ENCODE peak calls at places on chromosome 17, in seven cellular contexts. V, Z, J, T, Q, M and U are unnamed samples.

GRCh38 chr17:7191571-7192270 is 12.6 kb upstream of the ASGR1 start:
- ATAC-seq in Q (peak; percentile 49), M (peak; percentile 84), V (peak; percentile 59), T (peak; percentile 67), Z (peak; percentile 69), J (peak; percentile 50), U (peak; percentile 51)

GRCh38 chr17:78883533-78884131 is 19.4 kb downstream of the CEP295NL start:
- ATAC-seq in J (peak; percentile 83), V (peak; percentile 75), Q (peak; percentile 48), T (peak; percentile 65), Z (peak; percentile 57), M (peak; percentile 65), U (peak; percentile 35)

GRCh38 chr17:16922386-16923096 is 49.4 kb downstream of the TNFRSF13B start:
- ATAC-seq in J (no peak), M (no peak), T (no peak), Z (peak; percentile 59), Q (no peak), V (no peak), U (no peak)

GRCh38 chr17:75587718-75588545 is at the start of gene MYO15B:
- ATAC-seq in M (peak; percentile 51), J (peak; percentile 57), Q (peak; percentile 69), Z (no peak), T (no peak), V (peak; percentile 23), U (peak; percentile 27)

GRCh38 chr17:35660902-35661301 is 70.5 kb upstream of the RASL10B start:
- ATAC-seq in V (no peak), M (peak; percentile 92), J (no peak), Z (no peak), Q (no peak), T (no peak), U (no peak)

GRCh38 chr17:45391918-45392317 is 40.8 kb downstream of the ARHGAP27 start:
- ATAC-seq in J (no peak), Q (no peak), Z (no peak), V (no peak), M (no peak), T (no peak), U (no peak)

GRCh38 chr17:80892900-80893603 is 98.6 kb upstream of the CHMP6 start:
- ATAC-seq in V (no peak), J (peak; percentile 53), Z (no peak), Q (no peak), T (peak; percentile 65), M (no peak), U (peak; percentile 41)

GRCh38 chr17:41654134-41654907 is 29.9 kb upstream of the KRT17 start:
- ATAC-seq in M (no peak), T (peak; percentile 75), V (no peak), Q (no peak), Z (peak; percentile 44), J (no peak), U (peak; percentile 76)

GRCh38 chr17:75749545-75750389 is 15.2 kb downstream of the GALK1 start:
- ATAC-seq in Z (peak; percentile 63), T (peak; percentile 55), J (peak; percentile 82), V (peak; percentile 70), M (peak; percentile 83), Q (peak; percentile 73), U (peak; percentile 69)

GRCh38 chr17:75105269-75106080 is 4.3 kb upstream of the ARMC7 start:
- ATAC-seq in J (peak; percentile 62), M (no peak), Q (no peak), V (peak; percentile 25), Z (peak; percentile 66), T (peak; percentile 50), U (peak; percentile 40)

GRCh38 chr17:7705269-7706255 is 560 bp downstream of the EFNB3 start:
- ATAC-seq in V (peak; percentile 24), T (peak; percentile 5), Z (no peak), Q (peak; percentile 56), J (no peak), M (no peak), U (peak; percentile 6)

GRCh38 chr17:27407916-27408846 is 48.1 kb upstream of the KSR1 start:
- ATAC-seq in V (no peak), J (no peak), T (peak; percentile 82), Z (no peak), M (peak; percentile 34), Q (no peak), U (peak; percentile 18)

GRCh38 chr17:58377661-58378060 is 25.7 kb upstream of the SUPT4H1 start:
- ATAC-seq in J (no peak), T (no peak), Z (no peak), M (no peak), Q (no peak), V (no peak), U (no peak)

GRCh38 chr17:34623856-34624766 is 44.7 kb downstream of the TMEM132E start:
- ATAC-seq in Q (no peak), Z (no peak), J (no peak), T (no peak), V (no peak), M (no peak), U (no peak)

GRCh38 chr17:4530799-4531730 is 24.1 kb downstream of the MYBBP1A start:
- ATAC-seq in J (no peak), V (peak; percentile 31), Z (no peak), M (no peak), T (no peak), Q (no peak), U (no peak)

GRCh38 chr17:65131244-65131643 is 5.9 kb upstream of the RGS9 start:
- ATAC-seq in J (no peak), V (no peak), T (no peak), Q (no peak), Z (no peak), M (no peak), U (no peak)

GRCh38 chr17:2485543-2485942 is 26.1 kb downstream of the METTL16 start:
- ATAC-seq in Z (peak; percentile 75), V (peak; percentile 68), J (no peak), Q (no peak), M (no peak), T (no peak), U (peak; percentile 64)

GRCh38 chr17:40090234-40091111 is 9.9 kb downstream of the NR1D1 start:
- ATAC-seq in J (no peak), M (peak; percentile 20), Z (no peak), Q (no peak), T (no peak), V (no peak), U (no peak)